ENCODE peak calls at places on chromosomes 12 and 14, in seven cellular contexts. K is stomach, C is sigmoid colon, L is A549, J is SK-N-SH, B is tibial nerve, R is transverse colon. Y is an unnamed sample.

GRCh38 chr12:42094277-42094676 is 50.4 kb downstream of the GXYLT1 start:
- DNase-seq in K (no peak), C (no peak), L (peak; percentile 31), J (no peak), B (no peak), R (no peak), Y (no peak)

GRCh38 chr14:66403183-66403582 is 83.0 kb upstream of the CCDC196 start:
- DNase-seq in K (no peak), C (no peak), L (peak; percentile 59), J (no peak), B (no peak), R (no peak), Y (no peak)

GRCh38 chr12:94898388-94898787 is 105.1 kb downstream of the NDUFA12 start:
- DNase-seq in K (no peak), C (no peak), L (no peak), J (no peak), B (no peak), R (no peak), Y (no peak)

GRCh38 chr12:13435535-13435934 is 239.0 kb downstream of the EMP1 start:
- DNase-seq in K (no peak), C (no peak), L (no peak), J (no peak), B (no peak), R (no peak), Y (no peak)

GRCh38 chr12:112977641-112978040 is 678 bp upstream of the OAS2 start:
- DNase-seq in K (no peak), C (no peak), L (no peak), J (no peak), B (no peak), R (no peak), Y (no peak)

GRCh38 chr14:96881713-96882112 is 84.5 kb downstream of the VRK1 start:
- DNase-seq in K (no peak), C (no peak), L (no peak), J (no peak), B (no peak), R (no peak), Y (no peak)

GRCh38 chr14:85587152-85587697 is 57.3 kb downstream of the FLRT2 start:
- DNase-seq in K (no peak), C (no peak), L (peak; percentile 46), J (no peak), B (no peak), R (no peak), Y (no peak)

GRCh38 chr12:127263621-127264020 is 1003.3 kb upstream of the TMEM132C start:
- DNase-seq in K (no peak), C (no peak), L (no peak), J (no peak), B (no peak), R (no peak), Y (no peak)

GRCh38 chr12:108358580-108358965 is 19.5 kb upstream of the CMKLR1 start:
- DNase-seq in K (no peak), C (no peak), L (no peak), J (no peak), B (no peak), R (no peak), Y (no peak)

GRCh38 chr12:108483213-108483920 is 31.7 kb upstream of the FICD start:
- DNase-seq in K (no peak), C (no peak), L (no peak), J (no peak), B (no peak), R (no peak), Y (no peak)

GRCh38 chr12:87165733-87166375 is 863.3 kb downstream of the C12orf50 start:
- DNase-seq in K (no peak), C (no peak), L (peak; percentile 24), J (no peak), B (no peak), R (no peak), Y (no peak)

GRCh38 chr12:131900397-131900796 is 6.0 kb downstream of the ULK1 start:
- DNase-seq in K (no peak), C (no peak), L (peak; percentile 28), J (no peak), B (no peak), R (no peak), Y (no peak)

GRCh38 chr12:57485695-57486094 is 2.2 kb upstream of the MARS1 start:
- DNase-seq in K (no peak), C (no peak), L (no peak), J (no peak), B (no peak), R (no peak), Y (no peak)

GRCh38 chr12:80943345-80943744 is 5.6 kb upstream of the LIN7A start:
- DNase-seq in K (no peak), C (no peak), L (no peak), J (no peak), B (no peak), R (no peak), Y (no peak)

GRCh38 chr14:23562822-23563472 is 4.6 kb downstream of the AP1G2 start:
- DNase-seq in K (peak; percentile 58), C (peak; percentile 74), L (peak; percentile 55), J (peak; percentile 78), B (no peak), R (peak; percentile 41), Y (peak; percentile 67)

GRCh38 chr12:49583361-49584094 is 15.6 kb upstream of the MCRS1 start:
- DNase-seq in K (no peak), C (no peak), L (no peak), J (no peak), B (no peak), R (no peak), Y (no peak)

GRCh38 chr14:60634153-60634552 is 15.1 kb downstream of the SIX1 start:
- DNase-seq in K (no peak), C (no peak), L (no peak), J (no peak), B (no peak), R (no peak), Y (no peak)

GRCh38 chr14:78164226-78164853 is 5.8 kb upstream of the NRXN3 start:
- DNase-seq in K (peak; percentile 47), C (no peak), L (peak; percentile 48), J (peak; percentile 61), B (no peak), R (peak; percentile 31), Y (no peak)

GRCh38 chr12:4242595-4242994 is 31.0 kb upstream of the CCND2 start:
- DNase-seq in K (no peak), C (no peak), L (no peak), J (no peak), B (no peak), R (no peak), Y (no peak)

GRCh38 chr14:104827173-104828055 is 26.5 kb downstream of the ZBTB42 start:
- DNase-seq in K (peak; percentile 43), C (peak; percentile 74), L (peak; percentile 76), J (peak; percentile 85), B (no peak), R (peak; percentile 62), Y (no peak)

GRCh38 chr12:119828300-119828699 is 48.8 kb downstream of the CIT start:
- DNase-seq in K (no peak), C (no peak), L (no peak), J (no peak), B (no peak), R (no peak), Y (no peak)

GRCh38 chr14:62943202-62943601 is 102.1 kb downstream of the KCNH5 start:
- DNase-seq in K (no peak), C (no peak), L (no peak), J (no peak), B (no peak), R (no peak), Y (no peak)

GRCh38 chr12:32334384-32334783 is 65.0 kb upstream of the FGD4 start:
- DNase-seq in K (no peak), C (no peak), L (no peak), J (no peak), B (no peak), R (no peak), Y (no peak)

GRCh38 chr12:106074706-106075392 is 63.9 kb downstream of the NUAK1 start:
- DNase-seq in K (no peak), C (no peak), L (no peak), J (peak; percentile 17), B (no peak), R (no peak), Y (no peak)

GRCh38 chr12:74890237-74890599 is 319.4 kb downstream of the KCNC2 start:
- DNase-seq in K (no peak), C (no peak), L (peak; percentile 79), J (no peak), B (no peak), R (no peak), Y (no peak)

GRCh38 chr14:51989293-51990234 is at the start of gene RTRAF:
- DNase-seq in K (peak; percentile 95), C (peak; percentile 97), L (peak; percentile 94), J (peak; percentile 94), B (peak; percentile 82), R (peak; percentile 96), Y (peak; percentile 95)
- TF ChIP-seq EP300 in K (no peak), C (no peak), L (no peak), J (no peak), B (peak; percentile 94), R (no peak), Y (no peak)

DNA sequence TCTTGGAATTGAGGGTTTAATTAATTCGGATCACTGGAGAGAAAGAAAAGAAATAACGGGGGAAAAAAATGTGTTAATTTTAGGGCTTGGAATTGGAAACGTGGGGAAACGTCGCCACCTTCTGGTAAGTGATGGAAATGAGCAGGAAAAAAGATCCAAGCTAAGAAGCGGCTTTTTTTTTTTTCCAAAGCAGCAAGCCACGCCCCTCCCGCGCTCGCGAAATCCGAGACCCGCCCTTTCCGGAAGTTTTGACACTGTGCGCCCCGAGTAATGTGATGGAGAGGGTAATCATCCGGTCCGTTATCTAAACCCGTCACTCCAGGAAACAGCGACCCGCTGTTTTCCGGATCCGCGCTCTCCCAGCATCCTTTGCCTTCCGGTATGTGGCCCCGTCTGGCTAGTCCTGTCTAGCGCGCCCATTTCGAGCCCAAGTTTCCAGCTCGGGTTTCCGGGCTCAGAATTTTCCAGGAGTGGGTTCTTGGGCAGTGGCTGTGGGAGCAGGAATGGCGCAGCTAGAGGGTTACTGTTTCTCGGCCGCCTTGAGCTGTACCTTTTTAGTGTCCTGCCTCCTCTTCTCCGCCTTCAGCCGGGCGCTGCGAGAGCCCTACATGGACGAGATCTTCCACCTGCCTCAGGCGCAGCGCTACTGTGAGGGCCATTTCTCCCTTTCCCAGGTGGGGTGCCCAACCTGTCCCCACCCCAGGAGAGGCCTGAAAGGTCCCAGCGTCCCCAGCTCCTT is at the start of gene ALG10B:
- DNase-seq in K (peak; percentile 92), C (peak; percentile 97), L (peak; percentile 98), J (peak; percentile 79), B (peak; percentile 85), R (peak; percentile 93), Y (peak; percentile 94)
- TF ChIP-seq EP300 in K (no peak), C (no peak), L (no peak), J (no peak), B (peak; percentile 63), R (no peak), Y (no peak)

GRCh38 chr12:66301944-66302826 is at the start of gene HELB:
- DNase-seq in K (peak; percentile 100), C (peak; percentile 99), L (peak; percentile 98), J (peak; percentile 91), B (peak; percentile 98), R (peak; percentile 100), Y (peak; percentile 99)
- TF ChIP-seq EP300 in K (no peak), C (no peak), L (no peak), J (no peak), B (peak; percentile 78), R (peak; percentile 60), Y (no peak)

DNA sequence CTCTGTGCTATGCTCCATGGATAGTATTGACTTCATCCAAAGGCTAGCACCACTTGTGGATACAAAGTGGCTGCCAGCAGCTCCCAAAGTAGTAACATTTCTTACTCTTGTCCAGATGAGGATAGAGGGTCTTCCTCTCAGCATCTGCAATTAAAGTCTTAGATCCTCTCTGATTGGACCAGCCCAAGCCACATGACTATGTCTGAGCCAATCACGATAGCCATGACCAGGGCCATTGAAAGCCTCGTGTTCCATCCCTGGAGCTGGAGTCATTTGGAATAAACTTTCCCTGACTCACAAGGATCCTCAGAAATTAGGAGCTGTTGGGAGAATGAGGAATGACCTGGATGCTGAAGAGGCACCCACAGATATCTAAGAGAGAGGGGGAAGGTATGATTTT is 28.5 kb upstream of the SLC24A4 start:
- DNase-seq in K (no peak), C (no peak), L (no peak), J (no peak), B (no peak), R (no peak), Y (no peak)
- TF ChIP-seq EP300 in K (no peak), C (no peak), L (no peak), J (no peak), B (no peak), R (no peak), Y (no peak)